ENCODE peak calls at places on chromosomes 4 and X, in eight cellular contexts. L is hypothalamus; Q is NCI-H345; T is HuH-7; H is mesothelial cell of epicardium; G is activated B cell treated with CpG ODN at 0.5 μM for 24 hours; F is stimulated activated CD8-positive, alpha-beta memory T cell treated with anti-CD3 and anti-CD28 coated beads, Interleukin-15, amount 100 ng/mL, for 4 hours; X is left colon. M is an unnamed sample.

GRCh38 chrX:48790477-48790876 is 4.1 kb downstream of the GATA1 start:
- DNase-seq in L (no peak), Q (no peak), T (no peak), H (no peak), G (no peak), F (no peak), X (no peak), M (no peak)

GRCh38 chr4:822361-823092 is 3.4 kb downstream of the CPLX1 start:
- DNase-seq in L (no peak), Q (no peak), T (no peak), H (no peak), G (no peak), F (no peak), X (no peak), M (no peak)

GRCh38 chrX:38563006-38563405 is 1.7 kb downstream of the TSPAN7 start:
- DNase-seq in L (no peak), Q (no peak), T (no peak), H (no peak), G (no peak), F (no peak), X (no peak), M (no peak)

GRCh38 chr4:121789960-121790829 is 10.9 kb upstream of the EXOSC9 start:
- DNase-seq in L (no peak), Q (no peak), T (no peak), H (no peak), G (no peak), F (no peak), X (no peak), M (no peak)

GRCh38 chrX:53474707-53475106 is 40.5 kb upstream of the HSD17B10 start:
- DNase-seq in L (no peak), Q (no peak), T (no peak), H (no peak), G (no peak), F (no peak), X (no peak), M (no peak)

GRCh38 chr4:123555500-123556273 is 159.1 kb downstream of the SPRY1 start:
- DNase-seq in L (no peak), Q (no peak), T (peak; percentile 64), H (peak; percentile 42), G (no peak), F (no peak), X (peak; percentile 93), M (peak; percentile 22)

GRCh38 chr4:107210450-107211239 is 174.5 kb upstream of the DKK2 start:
- DNase-seq in L (no peak), Q (no peak), T (no peak), H (no peak), G (no peak), F (no peak), X (no peak), M (no peak)

GRCh38 chrX:145735036-145735435 is 82.6 kb upstream of the SLITRK2 start:
- DNase-seq in L (no peak), Q (no peak), T (no peak), H (no peak), G (no peak), F (no peak), X (no peak), M (no peak)

GRCh38 chr4:68905598-68906237 is 45.9 kb downstream of the UGT2A3 start:
- DNase-seq in L (no peak), Q (peak; percentile 86), T (no peak), H (no peak), G (no peak), F (no peak), X (no peak), M (no peak)

GRCh38 chrX:129654652-129655546 is at the start of gene APLN:
- DNase-seq in L (peak; percentile 56), Q (peak; percentile 46), T (peak; percentile 32), H (no peak), G (no peak), F (no peak), X (no peak), M (peak; percentile 69)

GRCh38 chr4:23818097-23818648 is 71.7 kb downstream of the PPARGC1A start:
- DNase-seq in L (no peak), Q (peak; percentile 81), T (no peak), H (no peak), G (no peak), F (no peak), X (no peak), M (no peak)

GRCh38 chrX:149629730-149630387 is 1.7 kb downstream of the TMEM185A start:
- DNase-seq in L (no peak), Q (no peak), T (no peak), H (no peak), G (no peak), F (no peak), X (no peak), M (no peak)

GRCh38 chr4:13986533-13986932 is 359.0 kb upstream of the BOD1L1 start:
- DNase-seq in L (no peak), Q (no peak), T (no peak), H (no peak), G (no peak), F (no peak), X (no peak), M (no peak)

GRCh38 chr4:75950416-75950815 is 9.6 kb upstream of the NAAA start:
- DNase-seq in L (no peak), Q (no peak), T (no peak), H (no peak), G (no peak), F (no peak), X (no peak), M (no peak)

GRCh38 chrX:130497531-130497930 is 95.7 kb downstream of the RBMX2 start:
- DNase-seq in L (peak; percentile 61), Q (no peak), T (no peak), H (no peak), G (no peak), F (no peak), X (no peak), M (peak; percentile 73)

GRCh38 chrX:42399632-42400024 is 378.3 kb downstream of the PPP1R2C start:
- DNase-seq in L (no peak), Q (no peak), T (no peak), H (no peak), G (no peak), F (no peak), X (no peak), M (no peak)

GRCh38 chrX:51899741-51900140 is 6.3 kb downstream of the MAGED1 start:
- DNase-seq in L (no peak), Q (no peak), T (no peak), H (no peak), G (no peak), F (no peak), X (no peak), M (no peak)

GRCh38 chrX:80471582-80471981 is 51.3 kb downstream of the TENT5D start:
- DNase-seq in L (no peak), Q (no peak), T (no peak), H (no peak), G (no peak), F (no peak), X (no peak), M (no peak)

GRCh38 chr4:102789317-102789717 is 28.5 kb upstream of the MANBA start:
- DNase-seq in L (no peak), Q (no peak), T (no peak), H (no peak), G (no peak), F (no peak), X (no peak), M (no peak)

GRCh38 chrX:78133561-78133960 is 5.9 kb downstream of the TAF9B start:
- DNase-seq in L (no peak), Q (no peak), T (no peak), H (no peak), G (no peak), F (no peak), X (no peak), M (no peak)

GRCh38 chr4:16117164-16117563 is 33.3 kb upstream of the PROM1 start:
- DNase-seq in L (no peak), Q (no peak), T (no peak), H (no peak), G (no peak), F (no peak), X (no peak), M (no peak)

GRCh38 chr4:114026447-114026846 is 47.0 kb upstream of the ARSJ start:
- DNase-seq in L (no peak), Q (no peak), T (no peak), H (no peak), G (no peak), F (no peak), X (no peak), M (no peak)

GRCh38 chr4:105620640-105621323 is 68.4 kb downstream of the ARHGEF38 start:
- DNase-seq in L (no peak), Q (no peak), T (no peak), H (no peak), G (no peak), F (no peak), X (no peak), M (no peak)

GRCh38 chr4:183014361-183015084 is 84.5 kb upstream of the WWC2 start:
- DNase-seq in L (no peak), Q (no peak), T (no peak), H (no peak), G (no peak), F (no peak), X (no peak), M (no peak)

GRCh38 chrX:124211312-124211942 is 121.0 kb upstream of the TEX13D start:
- DNase-seq in L (no peak), Q (peak; percentile 26), T (peak; percentile 10), H (no peak), G (no peak), F (no peak), X (no peak), M (no peak)

GRCh38 chr4:110614981-110615365 is 7.9 kb downstream of the PITX2 start:
- DNase-seq in L (no peak), Q (no peak), T (no peak), H (no peak), G (no peak), F (no peak), X (no peak), M (no peak)

GRCh38 chr4:179626687-179627086 is 2184.4 kb upstream of the AGA start:
- DNase-seq in L (no peak), Q (no peak), T (no peak), H (no peak), G (no peak), F (no peak), X (no peak), M (no peak)

GRCh38 chr4:46986922-46987638 is 6.3 kb downstream of the GABRA4 start:
- DNase-seq in L (no peak), Q (no peak), T (no peak), H (no peak), G (no peak), F (no peak), X (no peak), M (no peak)

GRCh38 chrX:57573754-57574153 is 18.1 kb upstream of the ZXDB start:
- DNase-seq in L (no peak), Q (no peak), T (no peak), H (no peak), G (no peak), F (no peak), X (no peak), M (no peak)

GRCh38 chr4:24730256-24731001 is 64.9 kb upstream of the SOD3 start:
- DNase-seq in L (peak; percentile 5), Q (no peak), T (no peak), H (no peak), G (no peak), F (no peak), X (peak; percentile 45), M (peak; percentile 64)

GRCh38 chr4:89598602-89599001 is 238.4 kb downstream of the SNCA start:
- DNase-seq in L (no peak), Q (peak; percentile 3), T (peak; percentile 5), H (no peak), G (no peak), F (no peak), X (no peak), M (no peak)

GRCh38 chrX:97828454-97828853 is 944.7 kb downstream of the RPA4 start:
- DNase-seq in L (no peak), Q (no peak), T (no peak), H (no peak), G (no peak), F (no peak), X (no peak), M (no peak)

GRCh38 chrX:69083361-69083760 is 81.9 kb downstream of the PJA1 start:
- DNase-seq in L (no peak), Q (no peak), T (no peak), H (no peak), G (no peak), F (no peak), X (no peak), M (no peak)

GRCh38 chr4:128974203-128974602 is 119.1 kb downstream of the SCLT1 start:
- DNase-seq in L (no peak), Q (no peak), T (no peak), H (no peak), G (no peak), F (no peak), X (no peak), M (no peak)

M was measured in anterior cingulate cortex.